ENCODE peak calls at places on chromosomes 12 and 14, in six cellular contexts. S is hypothalamus, T is bronchial epithelial cell, U is RWPE1, K is natural killer cell, E is ELR. F is an unnamed sample.

GRCh38 chr14:91220581-91221000 is 23.9 kb downstream of the GPR68 start:
- DNase-seq in S (no peak), T (peak), U (peak), K (no peak), E (no peak), F (no peak)

GRCh38 chr12:6280053-6280469 is 30.4 kb upstream of the PLEKHG6 start:
- DNase-seq in S (no peak), T (peak), U (peak), K (no peak), E (peak), F (peak)

GRCh38 chr12:123713398-123714301 is 1.5 kb downstream of the ATP6V0A2 start:
- DNase-seq in S (no peak), T (peak), U (no peak), K (no peak), E (peak), F (no peak)

GRCh38 chr12:98007963-98008362 is 507.4 kb upstream of the TMPO start:
- DNase-seq in S (no peak), T (no peak), U (no peak), K (no peak), E (no peak), F (no peak)

GRCh38 chr14:37443461-37443860 is 151.6 kb downstream of the FOXA1 start:
- DNase-seq in S (no peak), T (no peak), U (no peak), K (no peak), E (no peak), F (no peak)

GRCh38 chr14:63644741-63645140 is 3.1 kb upstream of the WDR89 start:
- DNase-seq in S (no peak), T (peak), U (no peak), K (no peak), E (no peak), F (no peak)

GRCh38 chr12:88951860-88952483 is 371.7 kb upstream of the KITLG start:
- DNase-seq in S (no peak), T (no peak), U (no peak), K (no peak), E (no peak), F (no peak)

GRCh38 chr12:69688021-69688420 is 11.1 kb downstream of the BEST3 start:
- DNase-seq in S (no peak), T (peak), U (peak), K (no peak), E (peak), F (no peak)

GRCh38 chr12:77685112-77685511 is 145.6 kb upstream of the NAV3 start:
- DNase-seq in S (no peak), T (peak), U (peak), K (no peak), E (peak), F (peak)

GRCh38 chr12:106171117-106171750 is 32.5 kb upstream of the NUAK1 start:
- DNase-seq in S (no peak), T (no peak), U (no peak), K (no peak), E (no peak), F (no peak)

GRCh38 chr12:122732611-122733010 is 2.0 kb upstream of the HCAR1 start:
- DNase-seq in S (no peak), T (no peak), U (no peak), K (no peak), E (no peak), F (no peak)

GRCh38 chr12:50055831-50056628 is 1.4 kb upstream of the ASIC1 start:
- DNase-seq in S (no peak), T (peak), U (peak), K (no peak), E (peak), F (no peak)

GRCh38 chr12:1917172-1918070 is 1.0 kb downstream of the CACNA2D4 start:
- DNase-seq in S (no peak), T (no peak), U (no peak), K (no peak), E (no peak), F (no peak)

GRCh38 chr12:112686373-112686772 is 105.2 kb upstream of the RPH3A start:
- DNase-seq in S (no peak), T (peak), U (peak), K (no peak), E (peak), F (no peak)

GRCh38 chr12:104152691-104153241 is 14.8 kb upstream of the NFYB start:
- DNase-seq in S (no peak), T (no peak), U (no peak), K (no peak), E (no peak), F (no peak)

GRCh38 chr12:8638951-8639350 is 23.7 kb downstream of the MFAP5 start:
- DNase-seq in S (no peak), T (no peak), U (no peak), K (no peak), E (no peak), F (no peak)

GRCh38 chr12:104573-105081 is 38.1 kb downstream of the IQSEC3 start:
- DNase-seq in S (no peak), T (no peak), U (no peak), K (no peak), E (no peak), F (no peak)